ENCODE peak calls at places on chromosome 6, in nine cellular contexts. S, W, O, Z, M, V, P, K and A are unnamed samples.
A peak's percentile ranks its signal among the peaks of the same experiment; 100 is the strongest.

GRCh38 chr6:3137057-3137777 is 18.7 kb downstream of the BPHL start:
- DNase-seq in S (no peak), K (peak; percentile 14), P (no peak), O (no peak), V (no peak), W (no peak), M (no peak), Z (no peak), A (no peak)

GRCh38 chr6:170279977-170280688 is 10.7 kb downstream of the DLL1 start:
- DNase-seq in P (no peak), W (no peak), M (peak; percentile 58), Z (peak; percentile 72), K (peak; percentile 59), S (no peak), V (no peak), O (peak; percentile 98), A (no peak)

GRCh38 chr6:55209059-55209458 is 34.7 kb downstream of the HCRTR2 start:
- DNase-seq in M (no peak), K (peak; percentile 11), O (peak; percentile 9), W (no peak), V (no peak), Z (no peak), P (no peak), S (no peak), A (no peak)

GRCh38 chr6:73712536-73712935 is 16.5 kb downstream of the CD109 start:
- DNase-seq in M (no peak), O (no peak), P (no peak), Z (no peak), V (no peak), W (no peak), K (peak; percentile 42), S (no peak), A (no peak)

GRCh38 chr6:167966540-167966905 is 30.9 kb upstream of the KIF25 start:
- DNase-seq in M (no peak), Z (no peak), O (no peak), P (no peak), K (no peak), W (no peak), S (no peak), V (no peak), A (no peak)

GRCh38 chr6:99780556-99780885 is 173.9 kb downstream of the PRDM13 start:
- DNase-seq in Z (no peak), V (no peak), M (no peak), W (no peak), P (no peak), K (no peak), S (no peak), O (no peak), A (no peak)

GRCh38 chr6:80382796-80383195 is 276.3 kb downstream of the BCKDHB start:
- DNase-seq in Z (no peak), O (peak; percentile 65), V (no peak), M (no peak), W (no peak), P (no peak), K (peak; percentile 10), S (no peak), A (no peak)

GRCh38 chr6:77844822-77845221 is 192.0 kb downstream of the MEI4 start:
- DNase-seq in W (no peak), O (no peak), V (no peak), K (no peak), M (no peak), Z (no peak), S (no peak), P (no peak), A (no peak)

GRCh38 chr6:4902363-4902762 is 101.5 kb downstream of the RPP40 start:
- DNase-seq in S (no peak), Z (no peak), P (no peak), V (no peak), K (no peak), M (no peak), O (no peak), W (no peak), A (no peak)

GRCh38 chr6:128697392-128697689 is 176.9 kb upstream of the PTPRK start:
- DNase-seq in M (no peak), W (no peak), S (no peak), Z (no peak), K (no peak), P (no peak), O (no peak), V (no peak), A (no peak)

GRCh38 chr6:106194949-106195919 is 109.1 kb downstream of the PRDM1 start:
- DNase-seq in O (peak; percentile 11), K (peak; percentile 17), M (no peak), P (no peak), W (no peak), Z (no peak), V (no peak), S (no peak), A (no peak)

GRCh38 chr6:120328521-120328920 is 979.0 kb upstream of the MAN1A1 start:
- DNase-seq in Z (no peak), W (no peak), S (no peak), O (no peak), K (no peak), M (no peak), V (no peak), P (no peak), A (no peak)

GRCh38 chr6:95159557-95159956 is 417.8 kb upstream of the MANEA start:
- DNase-seq in P (no peak), K (no peak), W (no peak), O (no peak), S (no peak), Z (no peak), V (no peak), M (no peak), A (no peak)

GRCh38 chr6:170266061-170266825 is 24.6 kb downstream of the DLL1 start:
- DNase-seq in P (no peak), W (no peak), V (no peak), K (no peak), O (peak; percentile 84), Z (no peak), S (no peak), M (no peak), A (no peak)

GRCh38 chr6:155604991-155605390 is 149.4 kb upstream of the NOX3 start:
- DNase-seq in P (no peak), S (no peak), Z (no peak), W (no peak), M (peak; percentile 9), K (no peak), V (no peak), O (no peak), A (no peak)

GRCh38 chr6:52514514-52514913 is 62.3 kb downstream of the TRAM2 start:
- DNase-seq in P (no peak), Z (no peak), M (peak; percentile 43), W (no peak), V (peak; percentile 58), S (no peak), K (peak; percentile 85), O (no peak), A (no peak)

GRCh38 chr6:167481527-167481926 is 156.6 kb downstream of the TTLL2 start:
- DNase-seq in P (no peak), O (no peak), K (no peak), V (no peak), W (no peak), S (no peak), Z (no peak), M (no peak), A (no peak)

GRCh38 chr6:42294759-42295158 is 77.1 kb upstream of the MRPS10 start:
- DNase-seq in S (peak; percentile 62), P (no peak), K (no peak), O (no peak), Z (no peak), W (no peak), M (peak; percentile 49), V (no peak), A (no peak)

GRCh38 chr6:48747040-48747439 is 636.0 kb upstream of the PTCHD4 start:
- DNase-seq in K (peak; percentile 87), V (no peak), M (no peak), S (no peak), W (no peak), P (no peak), Z (no peak), O (no peak), A (no peak)

GRCh38 chr6:141316236-141316635 is 816.5 kb upstream of the GJE1 start:
- DNase-seq in O (no peak), Z (no peak), P (no peak), S (no peak), K (no peak), W (no peak), V (no peak), M (no peak), A (no peak)

GRCh38 chr6:170125447-170126300 is 165.2 kb downstream of the DLL1 start:
- DNase-seq in O (no peak), W (peak; percentile 39), Z (peak; percentile 59), V (no peak), K (no peak), S (no peak), M (no peak), P (no peak), A (no peak)

GRCh38 chr6:12354499-12354898 is 64.3 kb downstream of the EDN1 start:
- DNase-seq in W (no peak), M (no peak), K (peak; percentile 93), Z (no peak), V (no peak), P (no peak), S (no peak), O (no peak), A (no peak)